ENCODE peak calls at places on chromosomes 3 and 15, in four cellular contexts. H is GM12878, W is K562, V is HepG2. E is an unnamed sample.

GRCh38 chr15:101501703-101502373 is 12.3 kb upstream of the PCSK6 start:
- DNase-seq in H (no peak), W (peak), V (peak), E (peak)

GRCh38 chr15:49860101-49860500 is 239.3 kb downstream of the DTWD1 start:
- DNase-seq in H (no peak), W (no peak), V (no peak), E (no peak)

GRCh38 chr3:5006755-5007202 is 27.5 kb downstream of the BHLHE40 start:
- DNase-seq in H (peak), W (no peak), V (no peak), E (no peak)

GRCh38 chr3:129597087-129597791 is 9.2 kb downstream of the PLXND1 start:
- DNase-seq in H (no peak), W (peak), V (no peak), E (no peak)

GRCh38 chr15:83144771-83145170 is 37.3 kb downstream of the TM6SF1 start:
- DNase-seq in H (no peak), W (no peak), V (no peak), E (no peak)

GRCh38 chr3:53162672-53163458 is 1.9 kb downstream of the PRKCD start:
- DNase-seq in H (no peak), W (peak), V (no peak), E (no peak)

GRCh38 chr3:54159917-54160316 is 37.6 kb downstream of the CACNA2D3 start:
- DNase-seq in H (no peak), W (no peak), V (no peak), E (no peak)

GRCh38 chr15:65409284-65409631 is 13.5 kb downstream of the IGDCC4 start:
- DNase-seq in H (no peak), W (peak), V (peak), E (no peak)

GRCh38 chr15:67176195-67176971 is 78.1 kb downstream of the AAGAB start:
- DNase-seq in H (no peak), W (no peak), V (no peak), E (no peak)
- TF ChIP-seq HDAC6 in H (no peak), W (no peak), V (no peak), E (no peak)

DNA sequence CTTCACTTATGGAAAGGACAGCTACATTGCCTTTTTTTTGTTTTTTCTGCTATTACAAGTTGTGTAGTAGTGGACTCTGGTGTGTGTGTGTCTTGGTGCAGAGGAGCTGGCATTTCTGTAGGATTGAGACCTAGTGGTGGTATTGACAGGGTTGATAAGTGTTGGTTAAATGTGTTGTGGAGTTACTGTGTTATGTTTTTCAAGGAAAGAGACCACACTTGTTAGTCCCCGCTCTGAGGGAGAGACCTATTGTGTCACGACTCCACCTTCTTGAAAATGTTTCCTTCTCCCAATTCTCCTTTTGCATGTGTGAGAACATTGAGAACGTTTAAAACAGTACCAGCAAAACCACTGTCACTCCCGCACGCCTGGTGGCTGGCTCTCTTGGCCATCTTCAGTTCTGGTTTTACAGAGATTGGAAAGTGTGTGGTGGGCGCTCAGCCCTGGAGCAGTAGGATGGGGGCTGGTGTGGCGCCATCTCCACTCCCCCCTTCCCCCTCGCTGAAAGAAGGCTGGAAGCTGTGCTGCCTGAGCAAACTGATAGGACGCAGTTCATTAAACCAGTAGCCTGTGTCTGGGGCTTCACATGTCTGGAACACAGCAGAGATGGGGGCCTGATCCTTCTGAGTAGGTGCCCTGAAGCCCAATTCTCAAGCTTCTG is 5.5 kb downstream of the KLF13 start:
- DNase-seq in H (no peak), W (no peak), V (no peak), E (no peak)
- TF ChIP-seq HDAC6 in H (no peak), W (no peak), V (no peak), E (no peak)

GRCh38 chr15:37931321-37931720 is 3.1 kb upstream of the TMCO5A start:
- DNase-seq in H (no peak), W (no peak), V (no peak), E (no peak)

GRCh38 chr15:37931868-37932267 is 2.6 kb upstream of the TMCO5A start:
- DNase-seq in H (no peak), W (no peak), V (no peak), E (no peak)

GRCh38 chr15:37934340-37934739 is at the start of gene TMCO5A:
- DNase-seq in H (no peak), W (no peak), V (no peak), E (no peak)

GRCh38 chr15:37932522-37932921 is 1.9 kb upstream of the TMCO5A start:
- DNase-seq in H (no peak), W (no peak), V (no peak), E (no peak)

DNA sequence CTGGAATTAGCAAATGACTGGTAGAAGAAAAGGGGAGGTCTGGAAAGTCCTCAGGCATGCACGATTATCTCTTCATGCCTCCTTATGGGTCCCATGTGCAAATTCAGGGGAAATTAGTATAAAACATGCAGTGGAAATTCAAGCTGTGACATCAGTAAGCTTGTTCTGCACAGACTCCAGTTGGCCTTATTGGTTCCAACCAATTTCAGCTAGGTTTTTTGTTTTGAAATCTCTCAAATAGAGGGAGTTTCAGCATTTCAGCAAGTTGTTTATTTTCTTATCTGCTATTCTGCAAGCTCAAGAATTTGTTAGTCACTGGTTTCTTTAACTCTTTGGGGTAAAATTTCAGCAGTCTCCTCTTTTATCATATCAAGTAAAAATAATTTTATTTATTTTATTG is 755 bp upstream of the TMCO5A start:
- DNase-seq in H (no peak), W (no peak), V (no peak), E (no peak)
- TF ChIP-seq HDAC6 in H (no peak), W (no peak), V (no peak), E (no peak)

GRCh38 chr3:36393563-36393962 is 13.3 kb downstream of the STAC start:
- DNase-seq in H (no peak), W (no peak), V (no peak), E (no peak)

GRCh38 chr3:36401056-36401455 is 20.8 kb downstream of the STAC start:
- DNase-seq in H (no peak), W (no peak), V (no peak), E (no peak)

GRCh38 chr3:36399933-36400332 is 19.6 kb downstream of the STAC start:
- DNase-seq in H (no peak), W (no peak), V (no peak), E (no peak)

GRCh38 chr3:36394176-36394575 is 13.9 kb downstream of the STAC start:
- DNase-seq in H (no peak), W (no peak), V (no peak), E (no peak)

GRCh38 chr3:36397856-36398255 is 17.6 kb downstream of the STAC start:
- DNase-seq in H (no peak), W (no peak), V (no peak), E (no peak)
- TF ChIP-seq HDAC6 in H (no peak), W (no peak), V (no peak), E (no peak)

GRCh38 chr3:173983353-173983752 is 585.8 kb downstream of the NLGN1 start:
- DNase-seq in H (no peak), W (no peak), V (no peak), E (no peak)
- TF ChIP-seq HDAC6 in H (no peak), W (no peak), V (no peak), E (no peak)